ENCODE peak calls at places on chromosomes 12 and 14, in five cellular contexts. One of them, this sample, is unnamed.

GRCh38 chr14:103316723-103317122 is 17.3 kb upstream of the EIF5 start:
- DNase-seq in HepG2: no peak
- DNase-seq in esophagus squamous epithelium: no peak
- DNase-seq in mucosa of gallbladder: no peak
- DNase-seq in GM04504: no peak
- DNase-seq in this sample: no peak

GRCh38 chr12:66929121-66929520 is 250.2 kb upstream of the GRIP1 start:
- DNase-seq in GM04504: no peak
- DNase-seq in esophagus squamous epithelium: no peak
- DNase-seq in mucosa of gallbladder: no peak
- DNase-seq in HepG2: no peak
- DNase-seq in this sample: no peak

GRCh38 chr12:131112016-131112415 is 158.3 kb downstream of the ADGRD1 start:
- DNase-seq in mucosa of gallbladder: no peak
- DNase-seq in esophagus squamous epithelium: no peak
- DNase-seq in GM04504: no peak
- DNase-seq in HepG2: no peak
- DNase-seq in this sample: no peak

GRCh38 chr14:104319489-104320241 is 181.3 kb downstream of the KIF26A start:
- DNase-seq in HepG2: no peak
- DNase-seq in mucosa of gallbladder: no peak
- DNase-seq in GM04504: no peak
- DNase-seq in esophagus squamous epithelium: no peak
- DNase-seq in this sample: no peak

GRCh38 chr12:99253068-99253467 is 394.5 kb upstream of the GARIN6 start:
- DNase-seq in mucosa of gallbladder: no peak
- DNase-seq in esophagus squamous epithelium: no peak
- DNase-seq in GM04504: no peak
- DNase-seq in HepG2: peak
- DNase-seq in this sample: no peak

GRCh38 chr12:6370994-6371754 is 4.2 kb downstream of the SCNN1A start:
- DNase-seq in mucosa of gallbladder: peak
- DNase-seq in esophagus squamous epithelium: no peak
- DNase-seq in GM04504: peak
- DNase-seq in HepG2: peak
- DNase-seq in this sample: no peak

GRCh38 chr12:9096563-9097176 is 19.0 kb downstream of the A2M start:
- DNase-seq in GM04504: no peak
- DNase-seq in mucosa of gallbladder: no peak
- DNase-seq in esophagus squamous epithelium: no peak
- DNase-seq in HepG2: no peak
- DNase-seq in this sample: no peak

GRCh38 chr14:90114554-90114953 is 52.8 kb downstream of the KCNK13 start:
- DNase-seq in mucosa of gallbladder: no peak
- DNase-seq in GM04504: no peak
- DNase-seq in HepG2: peak
- DNase-seq in esophagus squamous epithelium: no peak
- DNase-seq in this sample: no peak

GRCh38 chr12:88723219-88723618 is 142.9 kb upstream of the KITLG start:
- DNase-seq in esophagus squamous epithelium: no peak
- DNase-seq in HepG2: no peak
- DNase-seq in mucosa of gallbladder: no peak
- DNase-seq in GM04504: peak
- DNase-seq in this sample: no peak

GRCh38 chr12:48972213-48973021 is 882 bp upstream of the WNT10B start:
- DNase-seq in esophagus squamous epithelium: no peak
- DNase-seq in HepG2: no peak
- DNase-seq in GM04504: no peak
- DNase-seq in mucosa of gallbladder: no peak
- DNase-seq in this sample: no peak

GRCh38 chr14:77950371-77950770 is 150.5 kb downstream of the ADCK1 start:
- DNase-seq in mucosa of gallbladder: no peak
- DNase-seq in GM04504: no peak
- DNase-seq in esophagus squamous epithelium: no peak
- DNase-seq in HepG2: no peak
- DNase-seq in this sample: no peak

GRCh38 chr14:68951051-68951797 is 27.9 kb downstream of the ACTN1 start:
- DNase-seq in HepG2: no peak
- DNase-seq in esophagus squamous epithelium: no peak
- DNase-seq in GM04504: peak
- DNase-seq in mucosa of gallbladder: peak
- DNase-seq in this sample: peak

GRCh38 chr12:82740129-82741000 is 53.7 kb downstream of the TMTC2 start:
- DNase-seq in mucosa of gallbladder: no peak
- DNase-seq in HepG2: no peak
- DNase-seq in esophagus squamous epithelium: no peak
- DNase-seq in GM04504: peak
- DNase-seq in this sample: no peak